ENCODE peak calls at places on chromosomes 13 and 19, in six cellular contexts. X, L, G, I, A and K are unnamed samples.

GRCh38 chr13:22357132-22357531 is 686.3 kb downstream of the FGF9 start:
- DNase-seq in I (no peak), X (no peak), L (no peak), A (no peak), G (no peak), K (no peak)

GRCh38 chr13:32905063-32905863 is 111.0 kb upstream of the KL start:
- DNase-seq in A (no peak), G (no peak), L (peak), I (no peak), X (no peak), K (no peak)

GRCh38 chr13:49367640-49368431 is 76.0 kb downstream of the CAB39L start:
- DNase-seq in A (no peak), X (no peak), L (no peak), G (peak), I (no peak), K (no peak)

GRCh38 chr13:109140777-109141354 is 511.5 kb downstream of the MYO16 start:
- DNase-seq in X (no peak), L (no peak), I (no peak), G (no peak), A (no peak), K (no peak)

GRCh38 chr13:100156786-100157185 is 67.9 kb downstream of the PCCA start:
- DNase-seq in X (no peak), L (no peak), G (no peak), A (no peak), I (no peak), K (no peak)

GRCh38 chr19:55632463-55632834 is 8.1 kb upstream of the ZNF784 start:
- DNase-seq in G (peak), I (peak), X (peak), A (peak), L (peak), K (no peak)

GRCh38 chr13:44249439-44249838 is 124.2 kb upstream of the SERP2 start:
- DNase-seq in G (no peak), L (no peak), X (no peak), I (no peak), A (no peak), K (no peak)

GRCh38 chr19:10289836-10290438 is at the start of gene ICAM5:
- DNase-seq in L (peak), A (no peak), X (peak), G (no peak), I (no peak), K (no peak)

GRCh38 chr13:113742000-113742441 is 17.0 kb upstream of the TMEM255B start:
- DNase-seq in X (no peak), L (no peak), A (no peak), G (peak), I (no peak), K (no peak)

GRCh38 chr13:20415694-20416107 is 110.0 kb downstream of the CRYL1 start:
- DNase-seq in L (no peak), G (no peak), I (no peak), X (no peak), A (no peak), K (no peak)

GRCh38 chr13:97394542-97394941 is 39.4 kb upstream of the RAP2A start:
- DNase-seq in I (no peak), L (no peak), G (no peak), A (no peak), X (no peak), K (no peak)

GRCh38 chr19:31819837-31820236 is 470.6 kb upstream of the TSHZ3 start:
- DNase-seq in L (no peak), I (no peak), A (no peak), X (no peak), G (no peak), K (no peak)

GRCh38 chr19:16326401-16327130 is 1.9 kb downstream of the KLF2 start:
- DNase-seq in L (peak), I (no peak), G (peak), A (no peak), X (no peak), K (no peak)

GRCh38 chr13:30685320-30685859 is 50.0 kb upstream of the ALOX5AP start:
- DNase-seq in L (no peak), A (no peak), G (no peak), I (no peak), X (no peak), K (no peak)

GRCh38 chr13:34502011-34502410 is 440.1 kb upstream of the NBEA start:
- DNase-seq in X (no peak), A (no peak), I (no peak), G (no peak), L (no peak), K (no peak)

GRCh38 chr13:36752673-36753072 is 66.3 kb upstream of the RFXAP start:
- DNase-seq in I (no peak), X (no peak), A (no peak), L (no peak), G (no peak), K (no peak)

GRCh38 chr13:69595181-69595580 is 512.4 kb upstream of the ATXN8OS start:
- DNase-seq in A (no peak), L (no peak), G (no peak), I (no peak), X (no peak), K (no peak)